ENCODE peak calls at places on chromosome 19, in seven cellular contexts. One of them, this sample, is unnamed.
A peak's percentile ranks its signal among the peaks of the same experiment; 100 is the strongest.

GRCh38 chr19:39971380-39971841 is 446 bp downstream of the PSMC4 start:
- DNase-seq in ovary: no peak
- DNase-seq in mesendoderm: peak; percentile 14
- DNase-seq in sigmoid colon: peak; percentile 70
- DNase-seq in cardiac fibroblast: no peak
- DNase-seq in HepG2: no peak
- DNase-seq in adrenal gland: peak; percentile 34
- DNase-seq in this sample: no peak

GRCh38 chr19:50542825-50543428 is 25.3 kb downstream of the LRRC4B start:
- DNase-seq in adrenal gland: no peak
- DNase-seq in sigmoid colon: no peak
- DNase-seq in mesendoderm: no peak
- DNase-seq in ovary: no peak
- DNase-seq in HepG2: no peak
- DNase-seq in cardiac fibroblast: no peak
- DNase-seq in this sample: no peak

GRCh38 chr19:12834976-12835757 is 788 bp upstream of the RTBDN start:
- DNase-seq in ovary: no peak
- DNase-seq in mesendoderm: peak; percentile 52
- DNase-seq in sigmoid colon: no peak
- DNase-seq in HepG2: no peak
- DNase-seq in adrenal gland: peak; percentile 34
- DNase-seq in cardiac fibroblast: peak; percentile 15
- DNase-seq in this sample: peak; percentile 72

GRCh38 chr19:11168568-11168967 is 13.0 kb upstream of the SPC24 start:
- DNase-seq in ovary: no peak
- DNase-seq in cardiac fibroblast: peak; percentile 90
- DNase-seq in adrenal gland: no peak
- DNase-seq in sigmoid colon: no peak
- DNase-seq in HepG2: no peak
- DNase-seq in mesendoderm: no peak
- DNase-seq in this sample: no peak

GRCh38 chr19:48363500-48363809 is 285 bp downstream of the TMEM143 start:
- DNase-seq in cardiac fibroblast: no peak
- DNase-seq in mesendoderm: no peak
- DNase-seq in sigmoid colon: no peak
- DNase-seq in HepG2: no peak
- DNase-seq in ovary: peak; percentile 87
- DNase-seq in adrenal gland: no peak
- DNase-seq in this sample: no peak

GRCh38 chr19:5691930-5692784 is 2.1 kb downstream of the RPL36 start:
- DNase-seq in cardiac fibroblast: no peak
- DNase-seq in sigmoid colon: peak; percentile 69
- DNase-seq in mesendoderm: no peak
- DNase-seq in ovary: no peak
- DNase-seq in HepG2: no peak
- DNase-seq in adrenal gland: peak; percentile 63
- DNase-seq in this sample: peak; percentile 62

GRCh38 chr19:14614099-14614412 is 31.2 kb downstream of the CLEC17A start:
- DNase-seq in cardiac fibroblast: no peak
- DNase-seq in HepG2: no peak
- DNase-seq in sigmoid colon: no peak
- DNase-seq in mesendoderm: no peak
- DNase-seq in ovary: no peak
- DNase-seq in adrenal gland: peak; percentile 14
- DNase-seq in this sample: no peak

GRCh38 chr19:55132453-55133129 is 15.2 kb upstream of the PPP1R12C start:
- DNase-seq in sigmoid colon: no peak
- DNase-seq in ovary: no peak
- DNase-seq in adrenal gland: no peak
- DNase-seq in cardiac fibroblast: no peak
- DNase-seq in HepG2: no peak
- DNase-seq in mesendoderm: no peak
- DNase-seq in this sample: peak; percentile 45

GRCh38 chr19:45507864-45508680 is 793 bp downstream of the VASP start:
- DNase-seq in cardiac fibroblast: no peak
- DNase-seq in adrenal gland: peak; percentile 49
- DNase-seq in HepG2: no peak
- DNase-seq in ovary: peak; percentile 71
- DNase-seq in mesendoderm: peak; percentile 90
- DNase-seq in sigmoid colon: peak; percentile 89
- DNase-seq in this sample: no peak

GRCh38 chr19:46076951-46077814 is 36.4 kb upstream of the IGFL4 start:
- DNase-seq in cardiac fibroblast: peak; percentile 87
- DNase-seq in HepG2: peak; percentile 87
- DNase-seq in sigmoid colon: peak; percentile 73
- DNase-seq in ovary: peak; percentile 23
- DNase-seq in mesendoderm: peak; percentile 94
- DNase-seq in adrenal gland: peak; percentile 71
- DNase-seq in this sample: peak; percentile 86

GRCh38 chr19:49987159-49987698 is 26.3 kb upstream of the SIGLEC11 start:
- DNase-seq in sigmoid colon: peak; percentile 74
- DNase-seq in ovary: peak; percentile 94
- DNase-seq in HepG2: peak; percentile 87
- DNase-seq in cardiac fibroblast: peak; percentile 93
- DNase-seq in adrenal gland: peak; percentile 95
- DNase-seq in mesendoderm: peak; percentile 98
- DNase-seq in this sample: no peak

GRCh38 chr19:10228393-10228792 is 2.7 kb downstream of the S1PR2 start:
- DNase-seq in cardiac fibroblast: no peak
- DNase-seq in adrenal gland: no peak
- DNase-seq in sigmoid colon: no peak
- DNase-seq in HepG2: no peak
- DNase-seq in ovary: no peak
- DNase-seq in mesendoderm: no peak
- DNase-seq in this sample: no peak

GRCh38 chr19:44308011-44308410 is 3.2 kb upstream of the ZNF235 start:
- DNase-seq in HepG2: no peak
- DNase-seq in cardiac fibroblast: no peak
- DNase-seq in sigmoid colon: no peak
- DNase-seq in mesendoderm: no peak
- DNase-seq in adrenal gland: no peak
- DNase-seq in ovary: no peak
- DNase-seq in this sample: no peak

GRCh38 chr19:13297023-13297422 is 146.8 kb downstream of the IER2 start:
- DNase-seq in cardiac fibroblast: no peak
- DNase-seq in sigmoid colon: no peak
- DNase-seq in adrenal gland: no peak
- DNase-seq in ovary: no peak
- DNase-seq in HepG2: no peak
- DNase-seq in mesendoderm: no peak
- DNase-seq in this sample: no peak

GRCh38 chr19:32359581-32359980 is 14.2 kb downstream of the ZNF507 start:
- DNase-seq in adrenal gland: no peak
- DNase-seq in mesendoderm: no peak
- DNase-seq in ovary: no peak
- DNase-seq in sigmoid colon: no peak
- DNase-seq in cardiac fibroblast: no peak
- DNase-seq in HepG2: no peak
- DNase-seq in this sample: no peak

GRCh38 chr19:8577247-8577646 is at the start of gene MYO1F:
- DNase-seq in adrenal gland: peak; percentile 53
- DNase-seq in HepG2: no peak
- DNase-seq in sigmoid colon: peak; percentile 78
- DNase-seq in mesendoderm: no peak
- DNase-seq in ovary: no peak
- DNase-seq in cardiac fibroblast: no peak
- DNase-seq in this sample: no peak

GRCh38 chr19:794989-795658 is 2.1 kb upstream of the PTBP1 start:
- DNase-seq in sigmoid colon: no peak
- DNase-seq in ovary: peak; percentile 64
- DNase-seq in cardiac fibroblast: no peak
- DNase-seq in HepG2: no peak
- DNase-seq in mesendoderm: no peak
- DNase-seq in adrenal gland: no peak
- DNase-seq in this sample: no peak
- H3K4me3 ChIP-seq in sigmoid colon: no peak overlapping the region
- H3K4me3 ChIP-seq in ovary: no peak overlapping the region
- H3K4me3 ChIP-seq in cardiac fibroblast: no peak overlapping the region
- H3K4me3 ChIP-seq in HepG2: no peak overlapping the region
- H3K4me3 ChIP-seq in mesendoderm: no peak overlapping the region
- H3K4me3 ChIP-seq in adrenal gland: no peak overlapping the region
- H3K4me3 ChIP-seq in this sample: no peak overlapping the region

DNA sequence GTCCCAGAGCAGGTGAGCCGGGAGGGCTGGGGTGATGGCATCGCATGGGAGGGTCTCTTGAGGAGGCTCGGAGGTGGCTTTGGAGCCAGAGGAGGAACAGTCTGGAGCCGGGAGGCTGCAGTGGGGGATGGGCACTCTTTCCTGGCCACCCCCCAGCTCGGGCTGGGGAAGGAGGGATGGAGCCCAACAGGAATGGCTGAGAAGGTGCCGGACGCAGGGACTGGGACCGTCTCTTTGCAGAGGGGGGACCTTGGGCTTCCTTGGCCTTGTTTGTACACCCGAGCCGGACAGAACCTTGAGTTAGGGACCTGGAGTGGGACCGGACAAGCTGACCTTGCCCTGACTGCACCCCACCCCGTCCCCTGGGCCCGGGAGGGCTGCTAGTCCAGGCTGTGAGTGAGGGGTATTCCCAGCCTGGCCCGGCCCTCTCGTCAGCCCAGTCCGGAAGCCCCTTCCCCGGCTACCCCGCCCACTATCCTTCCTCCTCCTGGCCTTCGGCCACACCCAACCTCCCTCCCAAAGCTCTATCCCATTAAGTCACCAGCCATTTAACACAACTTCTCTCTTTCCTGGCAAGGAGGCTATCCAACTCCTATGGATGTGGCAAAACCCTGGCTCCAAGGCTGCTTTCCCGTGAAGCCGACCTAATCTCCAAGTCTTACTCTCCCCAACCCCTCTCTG is 863 bp upstream of the TBXA2R start:
- DNase-seq in ovary: peak; percentile 68
- DNase-seq in mesendoderm: peak; percentile 87
- DNase-seq in cardiac fibroblast: peak; percentile 60
- DNase-seq in adrenal gland: peak; percentile 64
- DNase-seq in HepG2: no peak
- DNase-seq in sigmoid colon: no peak
- DNase-seq in this sample: no peak
- H3K4me3 ChIP-seq in ovary: peak overlapping the region; percentile 54
- H3K4me3 ChIP-seq in mesendoderm: no peak overlapping the region
- H3K4me3 ChIP-seq in cardiac fibroblast: peak overlapping the region; percentile 62
- H3K4me3 ChIP-seq in adrenal gland: peak overlapping the region; percentile 8
- H3K4me3 ChIP-seq in HepG2: peak overlapping the region; percentile 49
- H3K4me3 ChIP-seq in sigmoid colon: peak overlapping the region; percentile 62
- H3K4me3 ChIP-seq in this sample: no peak overlapping the region

GRCh38 chr19:47156861-47157454 is 26.3 kb downstream of the SAE1 start:
- DNase-seq in sigmoid colon: no peak
- DNase-seq in HepG2: no peak
- DNase-seq in mesendoderm: no peak
- DNase-seq in cardiac fibroblast: peak; percentile 11
- DNase-seq in adrenal gland: no peak
- DNase-seq in ovary: no peak
- DNase-seq in this sample: no peak

GRCh38 chr19:47157455-47158321 is 27.1 kb downstream of the SAE1 start:
- DNase-seq in HepG2: no peak
- DNase-seq in ovary: no peak
- DNase-seq in cardiac fibroblast: peak; percentile 86
- DNase-seq in mesendoderm: peak; percentile 97
- DNase-seq in sigmoid colon: peak; percentile 74
- DNase-seq in adrenal gland: peak; percentile 48
- DNase-seq in this sample: no peak

GRCh38 chr19:47161876-47162489 is 31.3 kb downstream of the SAE1 start:
- DNase-seq in mesendoderm: no peak
- DNase-seq in cardiac fibroblast: no peak
- DNase-seq in ovary: no peak
- DNase-seq in HepG2: no peak
- DNase-seq in sigmoid colon: no peak
- DNase-seq in adrenal gland: no peak
- DNase-seq in this sample: no peak

GRCh38 chr19:47158367-47158791 is 27.7 kb downstream of the SAE1 start:
- DNase-seq in HepG2: no peak
- DNase-seq in cardiac fibroblast: peak; percentile 19
- DNase-seq in ovary: no peak
- DNase-seq in mesendoderm: no peak
- DNase-seq in sigmoid colon: no peak
- DNase-seq in adrenal gland: no peak
- DNase-seq in this sample: no peak

GRCh38 chr19:47158879-47159509 is 28.4 kb downstream of the SAE1 start:
- DNase-seq in mesendoderm: no peak
- DNase-seq in adrenal gland: no peak
- DNase-seq in cardiac fibroblast: peak; percentile 32
- DNase-seq in sigmoid colon: no peak
- DNase-seq in ovary: no peak
- DNase-seq in HepG2: no peak
- DNase-seq in this sample: no peak
- H3K4me3 ChIP-seq in mesendoderm: no peak overlapping the region
- H3K4me3 ChIP-seq in adrenal gland: no peak overlapping the region
- H3K4me3 ChIP-seq in cardiac fibroblast: no peak overlapping the region
- H3K4me3 ChIP-seq in sigmoid colon: no peak overlapping the region
- H3K4me3 ChIP-seq in ovary: no peak overlapping the region
- H3K4me3 ChIP-seq in HepG2: no peak overlapping the region
- H3K4me3 ChIP-seq in this sample: no peak overlapping the region

DNA sequence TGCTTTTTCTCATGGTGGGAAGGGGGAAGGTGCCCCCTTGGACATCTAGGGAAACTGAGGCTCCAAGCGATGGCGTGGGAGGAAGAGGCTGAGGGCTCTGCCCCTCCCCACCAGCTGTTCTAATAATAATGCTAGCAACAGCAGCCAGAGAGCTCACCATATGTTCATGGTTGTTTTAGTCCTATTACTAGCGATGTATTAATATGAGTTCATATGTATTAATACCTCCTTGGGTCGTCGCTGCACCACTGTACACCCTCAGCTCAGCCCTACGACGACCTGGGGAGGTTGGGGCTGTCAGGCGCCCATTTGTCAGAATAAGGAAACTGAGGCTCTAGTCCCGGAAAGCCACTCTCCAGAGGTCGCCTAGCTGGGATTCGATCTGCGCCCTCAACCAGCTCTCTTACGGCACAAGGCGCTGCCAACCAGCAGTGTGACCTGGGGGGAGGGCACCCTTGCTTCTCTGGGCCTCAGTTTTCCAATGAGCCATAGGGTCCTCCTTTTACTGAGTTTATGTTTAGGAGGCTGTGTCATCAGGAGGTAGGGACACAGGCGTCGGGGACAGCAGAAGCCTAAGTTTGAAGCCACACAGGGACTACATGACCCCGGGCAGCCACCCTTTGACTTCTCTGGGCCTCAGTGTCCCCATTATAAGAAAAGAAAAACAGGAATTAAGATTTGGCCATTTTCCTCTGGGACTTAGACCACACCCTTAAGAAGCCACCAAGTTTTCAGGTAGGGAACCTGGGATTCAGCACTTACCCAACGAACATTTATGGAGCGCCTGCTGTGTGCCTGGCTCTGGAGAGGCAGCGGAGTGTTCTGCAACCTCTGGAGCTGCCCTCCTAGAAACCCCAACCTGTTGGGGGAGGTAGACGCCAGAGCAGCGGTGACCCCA is 664 bp downstream of the MAST3 start:
- DNase-seq in sigmoid colon: no peak
- DNase-seq in HepG2: no peak
- DNase-seq in adrenal gland: no peak
- DNase-seq in mesendoderm: no peak
- DNase-seq in cardiac fibroblast: no peak
- DNase-seq in ovary: no peak
- DNase-seq in this sample: no peak
- H3K4me3 ChIP-seq in sigmoid colon: peak overlapping the region; percentile 45
- H3K4me3 ChIP-seq in HepG2: peak overlapping the region; percentile 48
- H3K4me3 ChIP-seq in adrenal gland: no peak overlapping the region
- H3K4me3 ChIP-seq in mesendoderm: peak overlapping the region; percentile 1
- H3K4me3 ChIP-seq in cardiac fibroblast: peak overlapping the region; percentile 56
- H3K4me3 ChIP-seq in ovary: peak overlapping the region; percentile 10
- H3K4me3 ChIP-seq in this sample: peak overlapping the region; percentile 55